ENCODE peak calls at places on chromosome 16, in seven cellular contexts. One of them, this sample, is unnamed.

GRCh38 chr16:14510939-14511797 is 118.9 kb downstream of the PARN start:
- DNase-seq in HEK293T: no peak
- DNase-seq in WTC11: no peak
- DNase-seq in HepG2: peak
- DNase-seq in K562: no peak
- DNase-seq in GM12878: no peak
- DNase-seq in H1: no peak
- DNase-seq in this sample: no peak

GRCh38 chr16:12017583-12017982 is 41.0 kb downstream of the SNX29 start:
- DNase-seq in GM12878: no peak
- DNase-seq in WTC11: no peak
- DNase-seq in K562: no peak
- DNase-seq in H1: no peak
- DNase-seq in HepG2: no peak
- DNase-seq in HEK293T: no peak
- DNase-seq in this sample: no peak

GRCh38 chr16:4071686-4072561 is 44.3 kb downstream of the ADCY9 start:
- DNase-seq in GM12878: no peak
- DNase-seq in HEK293T: no peak
- DNase-seq in WTC11: no peak
- DNase-seq in H1: no peak
- DNase-seq in K562: no peak
- DNase-seq in HepG2: no peak
- DNase-seq in this sample: no peak

GRCh38 chr16:76653390-76654026 is 376.3 kb downstream of the CNTNAP4 start:
- DNase-seq in HEK293T: peak
- DNase-seq in HepG2: peak
- DNase-seq in WTC11: no peak
- DNase-seq in GM12878: peak
- DNase-seq in K562: peak
- DNase-seq in H1: no peak
- DNase-seq in this sample: no peak

GRCh38 chr16:86512860-86513470 is 2.6 kb downstream of the FOXF1 start:
- DNase-seq in K562: no peak
- DNase-seq in H1: peak
- DNase-seq in HepG2: no peak
- DNase-seq in HEK293T: no peak
- DNase-seq in GM12878: no peak
- DNase-seq in WTC11: no peak
- DNase-seq in this sample: no peak

GRCh38 chr16:799948-800833 is at the start of gene GNG13:
- DNase-seq in K562: peak
- DNase-seq in GM12878: no peak
- DNase-seq in HEK293T: no peak
- DNase-seq in WTC11: peak
- DNase-seq in HepG2: no peak
- DNase-seq in H1: peak
- DNase-seq in this sample: no peak

GRCh38 chr16:1211451-1212268 is 13.4 kb downstream of the TPSG1 start:
- DNase-seq in HepG2: no peak
- DNase-seq in HEK293T: no peak
- DNase-seq in K562: no peak
- DNase-seq in WTC11: no peak
- DNase-seq in GM12878: no peak
- DNase-seq in H1: no peak
- DNase-seq in this sample: no peak

GRCh38 chr16:83954577-83955016 is 1.6 kb downstream of the OSGIN1 start:
- DNase-seq in H1: no peak
- DNase-seq in HEK293T: no peak
- DNase-seq in K562: no peak
- DNase-seq in GM12878: no peak
- DNase-seq in HepG2: peak
- DNase-seq in WTC11: no peak
- DNase-seq in this sample: peak

GRCh38 chr16:1272453-1273198 is 16.8 kb downstream of the TPSD1 start:
- DNase-seq in HepG2: no peak
- DNase-seq in HEK293T: no peak
- DNase-seq in H1: no peak
- DNase-seq in GM12878: no peak
- DNase-seq in K562: no peak
- DNase-seq in WTC11: no peak
- DNase-seq in this sample: no peak

GRCh38 chr16:27138257-27138656 is 65.1 kb upstream of the KDM8 start:
- DNase-seq in WTC11: no peak
- DNase-seq in HEK293T: no peak
- DNase-seq in K562: no peak
- DNase-seq in GM12878: no peak
- DNase-seq in H1: no peak
- DNase-seq in HepG2: no peak
- DNase-seq in this sample: no peak

GRCh38 chr16:74862743-74863244 is 88.2 kb upstream of the FA2H start:
- DNase-seq in WTC11: no peak
- DNase-seq in K562: peak
- DNase-seq in HepG2: peak
- DNase-seq in GM12878: peak
- DNase-seq in H1: no peak
- DNase-seq in HEK293T: peak
- DNase-seq in this sample: peak
- TF ChIP-seq SP1 in WTC11: no peak
- TF ChIP-seq SP1 in K562: peak
- TF ChIP-seq SP1 in HepG2: no peak
- TF ChIP-seq SP1 in GM12878: no peak
- TF ChIP-seq SP1 in H1: no peak
- TF ChIP-seq SP1 in HEK293T: no peak
- TF ChIP-seq SP1 in this sample: no peak

DNA sequence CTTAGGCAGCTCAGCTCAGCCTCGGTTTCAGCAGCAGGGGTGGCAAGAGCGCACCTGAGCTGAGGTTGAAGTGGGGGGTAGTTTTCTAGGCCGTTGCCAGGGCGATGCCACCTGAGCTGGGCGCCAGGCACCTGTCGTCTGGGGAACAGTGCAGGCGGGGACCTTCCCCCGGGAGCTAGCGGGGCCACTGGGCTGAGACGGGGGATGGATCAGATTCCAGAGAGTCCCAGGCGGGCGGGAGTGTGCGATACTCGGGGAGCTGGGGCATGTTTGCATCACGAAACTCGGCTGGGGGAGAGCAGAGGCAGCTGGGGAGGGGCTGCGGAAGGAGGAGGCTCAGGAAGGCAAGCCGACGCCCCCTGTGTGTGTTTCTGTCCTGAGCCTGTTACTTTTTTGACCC is 477 bp upstream of the CLDN9 start:
- DNase-seq in H1: peak
- DNase-seq in HEK293T: no peak
- DNase-seq in K562: no peak
- DNase-seq in WTC11: peak
- DNase-seq in GM12878: no peak
- DNase-seq in HepG2: no peak
- DNase-seq in this sample: no peak
- TF ChIP-seq SP1 in H1: no peak
- TF ChIP-seq SP1 in HEK293T: no peak
- TF ChIP-seq SP1 in K562: no peak
- TF ChIP-seq SP1 in WTC11: no peak
- TF ChIP-seq SP1 in GM12878: no peak
- TF ChIP-seq SP1 in HepG2: no peak
- TF ChIP-seq SP1 in this sample: no peak

GRCh38 chr16:81521141-81521626 is 76.6 kb downstream of the CMIP start:
- DNase-seq in HepG2: no peak
- DNase-seq in HEK293T: no peak
- DNase-seq in H1: no peak
- DNase-seq in K562: peak
- DNase-seq in GM12878: no peak
- DNase-seq in WTC11: no peak
- DNase-seq in this sample: no peak

GRCh38 chr16:81526199-81526598 is 81.6 kb downstream of the CMIP start:
- DNase-seq in HepG2: no peak
- DNase-seq in HEK293T: no peak
- DNase-seq in WTC11: no peak
- DNase-seq in H1: no peak
- DNase-seq in K562: no peak
- DNase-seq in GM12878: no peak
- DNase-seq in this sample: no peak

GRCh38 chr16:81524382-81524781 is 79.8 kb downstream of the CMIP start:
- DNase-seq in H1: no peak
- DNase-seq in GM12878: no peak
- DNase-seq in WTC11: no peak
- DNase-seq in HEK293T: no peak
- DNase-seq in HepG2: no peak
- DNase-seq in K562: no peak
- DNase-seq in this sample: no peak

GRCh38 chr16:81522141-81522701 is 77.6 kb downstream of the CMIP start:
- DNase-seq in HepG2: no peak
- DNase-seq in H1: peak
- DNase-seq in WTC11: peak
- DNase-seq in K562: peak
- DNase-seq in HEK293T: peak
- DNase-seq in GM12878: no peak
- DNase-seq in this sample: peak

DNA sequence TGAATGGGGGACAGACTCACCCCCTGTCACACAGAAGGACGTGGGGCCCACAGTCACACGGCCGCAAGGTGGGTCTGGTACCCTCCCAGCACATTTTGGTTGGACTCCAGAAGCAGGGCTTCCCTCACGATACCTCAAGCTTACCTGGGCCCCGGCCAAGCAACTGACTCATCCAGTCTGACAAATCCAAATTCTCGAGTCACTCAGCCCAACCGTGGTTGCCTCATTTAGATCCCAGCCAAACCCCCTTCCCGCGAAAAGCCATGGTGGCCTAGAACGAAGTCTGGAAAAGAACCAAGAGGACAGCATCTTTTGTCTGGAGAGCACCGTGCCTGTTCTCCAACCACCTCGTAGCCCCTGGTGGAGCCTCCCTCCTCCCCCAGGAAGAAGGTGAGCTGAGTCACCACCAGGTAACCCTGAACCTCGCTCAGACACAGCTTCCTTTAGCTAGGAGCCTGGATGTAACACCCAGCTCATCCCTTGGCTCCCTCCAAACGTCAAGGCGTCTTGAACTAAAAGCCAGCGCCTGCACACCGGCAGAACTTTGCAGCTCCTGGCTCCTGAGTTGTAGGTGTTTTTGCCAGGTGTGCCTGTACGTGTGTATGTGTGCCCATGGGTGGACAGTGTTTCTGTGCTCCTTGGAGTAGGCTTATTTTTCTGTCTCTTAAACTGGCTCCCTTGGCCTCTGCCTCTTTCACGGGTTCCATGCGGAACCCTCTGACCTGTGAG is 78.9 kb downstream of the CMIP start:
- DNase-seq in HEK293T: no peak
- DNase-seq in HepG2: no peak
- DNase-seq in WTC11: no peak
- DNase-seq in H1: no peak
- DNase-seq in K562: no peak
- DNase-seq in GM12878: no peak
- DNase-seq in this sample: peak
- TF ChIP-seq SP1 in HEK293T: no peak
- TF ChIP-seq SP1 in HepG2: no peak
- TF ChIP-seq SP1 in WTC11: no peak
- TF ChIP-seq SP1 in H1: no peak
- TF ChIP-seq SP1 in K562: no peak
- TF ChIP-seq SP1 in GM12878: no peak
- TF ChIP-seq SP1 in this sample: peak

GRCh38 chr16:58123896-58124600 is 5.1 kb downstream of the CFAP20 start:
- DNase-seq in HepG2: no peak
- DNase-seq in WTC11: no peak
- DNase-seq in HEK293T: no peak
- DNase-seq in GM12878: no peak
- DNase-seq in H1: no peak
- DNase-seq in K562: no peak
- DNase-seq in this sample: no peak
- TF ChIP-seq SP1 in HepG2: no peak
- TF ChIP-seq SP1 in WTC11: no peak
- TF ChIP-seq SP1 in HEK293T: no peak
- TF ChIP-seq SP1 in GM12878: no peak
- TF ChIP-seq SP1 in H1: no peak
- TF ChIP-seq SP1 in K562: no peak
- TF ChIP-seq SP1 in this sample: no peak

This sample was measured in HCT116.